ENCODE peak calls at places on chromosomes 1 and 21, in seven cellular contexts. One of them, this sample, is unnamed.

GRCh38 chr1:32448773-32449456 is 16.0 kb upstream of the ZBTB8B start:
- DNase-seq in kidney: no peak
- DNase-seq in AG10803: no peak
- DNase-seq in OCI-LY7: peak
- DNase-seq in transverse colon: no peak
- DNase-seq in right lobe of liver: no peak
- DNase-seq in IMR-90: no peak
- DNase-seq in this sample: no peak

GRCh38 chr21:45423968-45424853 is 19.2 kb downstream of the COL18A1 start:
- DNase-seq in IMR-90: no peak
- DNase-seq in right lobe of liver: peak
- DNase-seq in kidney: peak
- DNase-seq in OCI-LY7: no peak
- DNase-seq in AG10803: no peak
- DNase-seq in transverse colon: no peak
- DNase-seq in this sample: no peak

GRCh38 chr1:154970631-154971340 is at the start of gene SHC1:
- DNase-seq in IMR-90: peak
- DNase-seq in transverse colon: peak
- DNase-seq in OCI-LY7: peak
- DNase-seq in right lobe of liver: peak
- DNase-seq in AG10803: peak
- DNase-seq in kidney: peak
- DNase-seq in this sample: peak

GRCh38 chr1:6475381-6476133 is 9.6 kb upstream of the TNFRSF25 start:
- DNase-seq in transverse colon: peak
- DNase-seq in OCI-LY7: peak
- DNase-seq in kidney: peak
- DNase-seq in AG10803: no peak
- DNase-seq in IMR-90: no peak
- DNase-seq in right lobe of liver: peak
- DNase-seq in this sample: peak

GRCh38 chr1:37574834-37575479 is 18.2 kb downstream of the DNALI1 start:
- DNase-seq in kidney: no peak
- DNase-seq in OCI-LY7: no peak
- DNase-seq in AG10803: peak
- DNase-seq in transverse colon: no peak
- DNase-seq in IMR-90: peak
- DNase-seq in right lobe of liver: no peak
- DNase-seq in this sample: peak

GRCh38 chr1:208189716-208190115 is 54.5 kb downstream of the PLXNA2 start:
- DNase-seq in OCI-LY7: no peak
- DNase-seq in AG10803: peak
- DNase-seq in transverse colon: no peak
- DNase-seq in right lobe of liver: no peak
- DNase-seq in kidney: no peak
- DNase-seq in IMR-90: no peak
- DNase-seq in this sample: no peak

GRCh38 chr1:201396859-201397464 is 2.2 kb downstream of the LAD1 start:
- DNase-seq in kidney: peak
- DNase-seq in IMR-90: no peak
- DNase-seq in OCI-LY7: no peak
- DNase-seq in AG10803: no peak
- DNase-seq in transverse colon: peak
- DNase-seq in right lobe of liver: peak
- DNase-seq in this sample: peak

GRCh38 chr1:43450251-43451070 is 3.3 kb downstream of the HYI start:
- DNase-seq in kidney: peak
- DNase-seq in right lobe of liver: no peak
- DNase-seq in transverse colon: no peak
- DNase-seq in IMR-90: no peak
- DNase-seq in OCI-LY7: no peak
- DNase-seq in AG10803: no peak
- DNase-seq in this sample: no peak

GRCh38 chr1:116224111-116224510 is 112.9 kb downstream of the MAB21L3 start:
- DNase-seq in kidney: no peak
- DNase-seq in AG10803: no peak
- DNase-seq in transverse colon: no peak
- DNase-seq in IMR-90: no peak
- DNase-seq in right lobe of liver: no peak
- DNase-seq in OCI-LY7: no peak
- DNase-seq in this sample: no peak

GRCh38 chr1:38045431-38046332 is 911 bp downstream of the POU3F1 start:
- DNase-seq in right lobe of liver: no peak
- DNase-seq in transverse colon: no peak
- DNase-seq in OCI-LY7: no peak
- DNase-seq in kidney: peak
- DNase-seq in AG10803: no peak
- DNase-seq in IMR-90: no peak
- DNase-seq in this sample: peak

GRCh38 chr1:205938682-205939081 is 4.6 kb downstream of the SLC26A9 start:
- DNase-seq in transverse colon: no peak
- DNase-seq in IMR-90: no peak
- DNase-seq in OCI-LY7: no peak
- DNase-seq in AG10803: no peak
- DNase-seq in kidney: no peak
- DNase-seq in right lobe of liver: no peak
- DNase-seq in this sample: no peak

GRCh38 chr1:205939690-205940330 is 3.4 kb downstream of the SLC26A9 start:
- DNase-seq in OCI-LY7: peak
- DNase-seq in kidney: no peak
- DNase-seq in IMR-90: no peak
- DNase-seq in AG10803: no peak
- DNase-seq in transverse colon: no peak
- DNase-seq in right lobe of liver: no peak
- DNase-seq in this sample: no peak

GRCh38 chr1:205943245-205943644 is at the start of gene SLC26A9:
- DNase-seq in kidney: no peak
- DNase-seq in AG10803: no peak
- DNase-seq in transverse colon: no peak
- DNase-seq in right lobe of liver: no peak
- DNase-seq in OCI-LY7: no peak
- DNase-seq in IMR-90: no peak
- DNase-seq in this sample: no peak

GRCh38 chr1:205942631-205943159 is 561 bp downstream of the SLC26A9 start:
- DNase-seq in right lobe of liver: no peak
- DNase-seq in OCI-LY7: no peak
- DNase-seq in transverse colon: no peak
- DNase-seq in IMR-90: no peak
- DNase-seq in kidney: no peak
- DNase-seq in AG10803: no peak
- DNase-seq in this sample: no peak

GRCh38 chr1:205940710-205941109 is 2.5 kb downstream of the SLC26A9 start:
- DNase-seq in OCI-LY7: no peak
- DNase-seq in kidney: no peak
- DNase-seq in right lobe of liver: no peak
- DNase-seq in AG10803: no peak
- DNase-seq in transverse colon: no peak
- DNase-seq in IMR-90: no peak
- DNase-seq in this sample: no peak
- H3K4me3 ChIP-seq in OCI-LY7: no peak
- H3K4me3 ChIP-seq in kidney: no peak
- H3K4me3 ChIP-seq in right lobe of liver: no peak
- H3K4me3 ChIP-seq in AG10803: no peak
- H3K4me3 ChIP-seq in transverse colon: no peak
- H3K4me3 ChIP-seq in IMR-90: no peak
- H3K4me3 ChIP-seq in this sample: no peak

GRCh38 chr1:204296431-204296988 is 63.2 kb downstream of the PLEKHA6 start:
- DNase-seq in AG10803: peak
- DNase-seq in kidney: peak
- DNase-seq in transverse colon: no peak
- DNase-seq in right lobe of liver: no peak
- DNase-seq in OCI-LY7: no peak
- DNase-seq in IMR-90: peak
- DNase-seq in this sample: no peak
- TF ChIP-seq CTCF in AG10803: no peak
- TF ChIP-seq CTCF in kidney: no peak
- TF ChIP-seq CTCF in transverse colon: no peak
- TF ChIP-seq CTCF in right lobe of liver: no peak
- TF ChIP-seq CTCF in OCI-LY7: no peak
- TF ChIP-seq CTCF in IMR-90: no peak
- TF ChIP-seq CTCF in this sample: no peak

DNA sequence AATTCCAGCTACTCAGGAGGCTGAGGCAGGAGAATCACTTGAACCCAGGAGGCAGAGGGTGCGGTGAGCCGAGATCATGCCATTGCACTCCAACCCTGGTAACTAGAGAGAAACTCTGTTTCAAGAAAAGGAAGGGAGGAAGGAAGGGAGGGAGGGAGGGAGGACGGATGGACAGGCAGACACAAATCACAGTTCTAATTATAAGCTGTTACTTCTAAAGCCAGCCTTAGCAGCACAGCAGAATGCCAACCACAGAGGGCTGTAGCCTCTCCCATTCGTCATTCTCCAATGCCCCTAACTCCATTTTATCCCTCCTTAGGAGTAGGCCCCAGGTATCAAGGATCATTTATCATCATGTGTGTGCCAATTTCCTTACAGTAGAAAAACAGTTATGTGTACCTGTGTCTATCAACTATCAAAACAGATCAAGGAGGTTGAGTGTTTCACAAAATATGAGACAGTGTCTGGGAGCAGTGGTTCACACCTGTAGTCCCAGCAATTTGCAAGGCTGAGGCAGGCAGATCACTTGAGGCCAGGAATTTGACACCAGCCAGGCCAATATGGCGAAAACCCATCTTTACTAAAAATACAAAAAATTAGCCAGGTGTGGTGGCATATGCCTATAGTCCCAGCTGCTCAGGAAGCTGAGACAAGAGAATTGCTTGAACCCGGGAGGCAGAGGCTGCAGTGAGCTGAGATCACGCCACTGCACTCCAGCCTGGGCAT is 19.1 kb downstream of the USP48 start:
- DNase-seq in OCI-LY7: peak
- DNase-seq in right lobe of liver: no peak
- DNase-seq in IMR-90: no peak
- DNase-seq in kidney: no peak
- DNase-seq in AG10803: no peak
- DNase-seq in transverse colon: no peak
- DNase-seq in this sample: no peak
- H3K4me3 ChIP-seq in OCI-LY7: peak
- H3K4me3 ChIP-seq in right lobe of liver: no peak
- H3K4me3 ChIP-seq in IMR-90: no peak
- H3K4me3 ChIP-seq in kidney: no peak
- H3K4me3 ChIP-seq in AG10803: no peak
- H3K4me3 ChIP-seq in transverse colon: no peak
- H3K4me3 ChIP-seq in this sample: no peak

GRCh38 chr21:41765393-41765950 is 1.4 kb downstream of the RIPK4 start:
- DNase-seq in AG10803: no peak
- DNase-seq in OCI-LY7: no peak
- DNase-seq in right lobe of liver: no peak
- DNase-seq in transverse colon: no peak
- DNase-seq in kidney: no peak
- DNase-seq in IMR-90: no peak
- DNase-seq in this sample: no peak
- TF ChIP-seq CTCF in AG10803: no peak
- TF ChIP-seq CTCF in OCI-LY7: no peak
- TF ChIP-seq CTCF in right lobe of liver: no peak
- TF ChIP-seq CTCF in transverse colon: no peak
- TF ChIP-seq CTCF in kidney: no peak
- TF ChIP-seq CTCF in IMR-90: no peak
- TF ChIP-seq CTCF in this sample: no peak

GRCh38 chr1:94670273-94670672 is 128.7 kb upstream of the F3 start:
- DNase-seq in AG10803: no peak
- DNase-seq in OCI-LY7: no peak
- DNase-seq in right lobe of liver: no peak
- DNase-seq in kidney: no peak
- DNase-seq in IMR-90: peak
- DNase-seq in transverse colon: no peak
- DNase-seq in this sample: no peak

GRCh38 chr1:94666797-94667196 is 125.2 kb upstream of the F3 start:
- DNase-seq in AG10803: no peak
- DNase-seq in right lobe of liver: no peak
- DNase-seq in IMR-90: no peak
- DNase-seq in OCI-LY7: no peak
- DNase-seq in kidney: no peak
- DNase-seq in transverse colon: no peak
- DNase-seq in this sample: no peak

GRCh38 chr1:94668528-94668927 is 127.0 kb upstream of the F3 start:
- DNase-seq in AG10803: no peak
- DNase-seq in IMR-90: no peak
- DNase-seq in OCI-LY7: no peak
- DNase-seq in kidney: no peak
- DNase-seq in right lobe of liver: no peak
- DNase-seq in transverse colon: no peak
- DNase-seq in this sample: no peak

GRCh38 chr1:94667716-94668282 is 126.2 kb upstream of the F3 start:
- DNase-seq in IMR-90: no peak
- DNase-seq in transverse colon: no peak
- DNase-seq in OCI-LY7: no peak
- DNase-seq in AG10803: no peak
- DNase-seq in kidney: no peak
- DNase-seq in right lobe of liver: no peak
- DNase-seq in this sample: no peak

GRCh38 chr1:94669213-94669612 is 127.7 kb upstream of the F3 start:
- DNase-seq in OCI-LY7: no peak
- DNase-seq in transverse colon: no peak
- DNase-seq in right lobe of liver: no peak
- DNase-seq in kidney: no peak
- DNase-seq in AG10803: no peak
- DNase-seq in IMR-90: peak
- DNase-seq in this sample: no peak
- H3K4me3 ChIP-seq in OCI-LY7: no peak
- H3K4me3 ChIP-seq in transverse colon: no peak
- H3K4me3 ChIP-seq in right lobe of liver: no peak
- H3K4me3 ChIP-seq in kidney: no peak
- H3K4me3 ChIP-seq in AG10803: no peak
- H3K4me3 ChIP-seq in IMR-90: no peak
- H3K4me3 ChIP-seq in this sample: no peak

GRCh38 chr1:17441265-17441992 is 2.0 kb upstream of the RCC2 start:
- DNase-seq in transverse colon: no peak
- DNase-seq in kidney: peak
- DNase-seq in IMR-90: peak
- DNase-seq in right lobe of liver: no peak
- DNase-seq in OCI-LY7: peak
- DNase-seq in AG10803: peak
- DNase-seq in this sample: peak
- TF ChIP-seq CTCF in transverse colon: no peak
- TF ChIP-seq CTCF in kidney: no peak
- TF ChIP-seq CTCF in IMR-90: no peak
- TF ChIP-seq CTCF in right lobe of liver: no peak
- TF ChIP-seq CTCF in OCI-LY7: no peak
- TF ChIP-seq CTCF in AG10803: no peak
- TF ChIP-seq CTCF in this sample: peak

GRCh38 chr1:1959840-1960479 is 40.9 kb upstream of the TMEM52 start:
- DNase-seq in AG10803: peak
- DNase-seq in OCI-LY7: peak
- DNase-seq in kidney: peak
- DNase-seq in right lobe of liver: peak
- DNase-seq in IMR-90: peak
- DNase-seq in transverse colon: peak
- DNase-seq in this sample: peak
- H3K4me3 ChIP-seq in AG10803: no peak
- H3K4me3 ChIP-seq in OCI-LY7: no peak
- H3K4me3 ChIP-seq in kidney: no peak
- H3K4me3 ChIP-seq in right lobe of liver: no peak
- H3K4me3 ChIP-seq in IMR-90: no peak
- H3K4me3 ChIP-seq in transverse colon: no peak
- H3K4me3 ChIP-seq in this sample: no peak

GRCh38 chr1:83834621-83835264 is 164.2 kb downstream of the TTLL7 start:
- DNase-seq in right lobe of liver: no peak
- DNase-seq in OCI-LY7: no peak
- DNase-seq in AG10803: no peak
- DNase-seq in transverse colon: no peak
- DNase-seq in kidney: no peak
- DNase-seq in IMR-90: no peak
- DNase-seq in this sample: peak
- TF ChIP-seq CTCF in right lobe of liver: no peak
- TF ChIP-seq CTCF in OCI-LY7: peak
- TF ChIP-seq CTCF in AG10803: no peak
- TF ChIP-seq CTCF in transverse colon: no peak
- TF ChIP-seq CTCF in kidney: no peak
- TF ChIP-seq CTCF in IMR-90: no peak
- TF ChIP-seq CTCF in this sample: peak

This sample was measured in epithelial cell of esophagus.